ENCODE peak calls at places on chromosomes 11 and 22, in ten cellular contexts. G is fibroblast of lung; A is iris pigment epithelial cell; C is activated effector memory CD4-positive, alpha-beta T cell treated with anti-CD3 and anti-CD28 coated beads, Interleukin-2, amount 50 U/mL, for 16 hours; S is astrocyte of the spinal cord; M is NCI-H345; P is cardiac fibroblast; L is AG08396; R is WTC11; U is H4. Q is an unnamed sample.

GRCh38 chr11:23727821-23728220 is 769.0 kb upstream of the LUZP2 start:
- DNase-seq in G (peak; percentile 91), A (peak; percentile 91), C (no peak), S (peak; percentile 73), M (no peak), P (peak; percentile 17), L (peak; percentile 39), R (no peak), U (peak; percentile 39), Q (peak; percentile 0)

GRCh38 chr22:42985541-42985925 is 29.4 kb downstream of the PACSIN2 start:
- DNase-seq in G (no peak), A (no peak), C (no peak), S (no peak), M (peak; percentile 11), P (no peak), L (no peak), R (no peak), U (no peak), Q (no peak)

GRCh38 chr11:32555885-32556284 is 27.7 kb upstream of the EIF3M start:
- DNase-seq in G (no peak), A (no peak), C (no peak), S (no peak), M (no peak), P (no peak), L (no peak), R (no peak), U (no peak), Q (no peak)

GRCh38 chr11:69922596-69923111 is 103.4 kb upstream of the FGF3 start:
- DNase-seq in G (no peak), A (no peak), C (peak; percentile 24), S (no peak), M (no peak), P (no peak), L (no peak), R (no peak), U (no peak), Q (no peak)

GRCh38 chr22:37843746-37844089 is 416 bp downstream of the ANKRD54 start:
- DNase-seq in G (no peak), A (no peak), C (peak; percentile 86), S (no peak), M (peak; percentile 51), P (no peak), L (peak; percentile 66), R (peak; percentile 59), U (no peak), Q (no peak)

GRCh38 chr22:22691055-22691454 is 46.6 kb downstream of the GGTLC2 start:
- DNase-seq in G (no peak), A (peak; percentile 37), C (peak; percentile 16), S (no peak), M (no peak), P (peak; percentile 16), L (no peak), R (no peak), U (no peak), Q (no peak)

GRCh38 chr11:11011617-11012016 is 153.8 kb upstream of the ZBED5 start:
- DNase-seq in G (no peak), A (no peak), C (no peak), S (no peak), M (no peak), P (no peak), L (no peak), R (no peak), U (no peak), Q (no peak)

GRCh38 chr22:38271927-38272372 is 860 bp downstream of the TMEM184B start:
- DNase-seq in G (no peak), A (no peak), C (peak; percentile 69), S (no peak), M (peak; percentile 59), P (peak; percentile 20), L (no peak), R (peak; percentile 42), U (no peak), Q (no peak)

GRCh38 chr11:129639300-129639699 is 176.3 kb upstream of the TMEM45B start:
- DNase-seq in G (peak; percentile 100), A (peak; percentile 99), C (no peak), S (peak; percentile 98), M (no peak), P (peak; percentile 76), L (peak; percentile 64), R (no peak), U (peak; percentile 87), Q (peak; percentile 94)

GRCh38 chr11:129576652-129577051 is 201.0 kb downstream of the BARX2 start:
- DNase-seq in G (no peak), A (no peak), C (no peak), S (no peak), M (no peak), P (no peak), L (no peak), R (no peak), U (no peak), Q (no peak)

GRCh38 chr22:50507421-50507990 is at the start of gene LMF2:
- DNase-seq in G (no peak), A (no peak), C (peak; percentile 97), S (no peak), M (peak; percentile 92), P (no peak), L (no peak), R (peak; percentile 90), U (peak; percentile 39), Q (no peak)

GRCh38 chr11:36793542-36793926 is 195.5 kb upstream of the RAG2 start:
- DNase-seq in G (no peak), A (no peak), C (no peak), S (no peak), M (no peak), P (no peak), L (no peak), R (no peak), U (peak; percentile 10), Q (peak; percentile 59)

GRCh38 chr11:116536416-116536815 is 236.4 kb downstream of the BUD13 start:
- DNase-seq in G (no peak), A (no peak), C (no peak), S (no peak), M (no peak), P (no peak), L (no peak), R (no peak), U (no peak), Q (no peak)

GRCh38 chr22:25892678-25893077 is 150.7 kb downstream of the MYO18B start:
- DNase-seq in G (no peak), A (no peak), C (no peak), S (no peak), M (peak; percentile 19), P (no peak), L (no peak), R (no peak), U (no peak), Q (no peak)

GRCh38 chr11:19989191-19989590 is 171.1 kb downstream of the DBX1 start:
- DNase-seq in G (peak; percentile 14), A (no peak), C (no peak), S (no peak), M (no peak), P (no peak), L (no peak), R (no peak), U (no peak), Q (no peak)